ENCODE peak calls at places on chromosomes 2 and 18, in four cellular contexts. P, J, T and S are unnamed samples.

GRCh38 chr18:11175266-11175947 is 26.0 kb upstream of the PIEZO2 start:
- DNase-seq in P (peak), T (peak), J (peak), S (peak)

GRCh38 chr2:74191596-74192380 is 6.6 kb upstream of the MTHFD2 start:
- DNase-seq in P (no peak), T (no peak), J (no peak), S (no peak)

GRCh38 chr2:205792908-205793307 is 110.6 kb downstream of the NRP2 start:
- DNase-seq in T (no peak), P (no peak), J (peak), S (no peak)

GRCh38 chr2:70132244-70133126 is 45.2 kb downstream of the PCBP1 start:
- DNase-seq in P (peak), T (peak), J (peak), S (peak)

GRCh38 chr18:55228191-55228590 is 268.9 kb upstream of the CCDC68 start:
- DNase-seq in J (peak), T (peak), P (no peak), S (peak)

GRCh38 chr18:7817596-7817995 is 250.5 kb downstream of the PTPRM start:
- DNase-seq in J (peak), T (peak), P (peak), S (no peak)

GRCh38 chr2:181058378-181059269 is 78.2 kb downstream of the UBE2E3 start:
- DNase-seq in J (peak), T (peak), P (peak), S (no peak)

GRCh38 chr18:8507361-8507760 is 101.9 kb upstream of the RAB12 start:
- DNase-seq in J (peak), T (peak), P (peak), S (no peak)

GRCh38 chr2:113838744-113839444 is 51.0 kb upstream of the ACTR3 start:
- DNase-seq in J (no peak), P (no peak), T (no peak), S (no peak)

GRCh38 chr2:197435598-197436435 is 989 bp upstream of the SF3B1 start:
- DNase-seq in T (no peak), P (no peak), J (no peak), S (no peak)

GRCh38 chr2:204260162-204260877 is 285.0 kb upstream of the PARD3B start:
- DNase-seq in J (peak), T (peak), P (peak), S (peak)

GRCh38 chr2:26577442-26578433 is 63.4 kb downstream of the CIB4 start:
- DNase-seq in P (peak), J (peak), T (peak), S (peak)

GRCh38 chr2:165646321-165646801 is 147.7 kb downstream of the GALNT3 start:
- DNase-seq in P (peak), J (peak), T (no peak), S (no peak)

GRCh38 chr2:111178730-111179405 is 58.2 kb downstream of the BCL2L11 start:
- DNase-seq in P (no peak), T (peak), J (peak), S (no peak)

GRCh38 chr2:241302759-241303651 is 12.5 kb downstream of the HDLBP start:
- DNase-seq in P (no peak), J (no peak), T (no peak), S (no peak)

GRCh38 chr2:177599956-177600355 is 207.4 kb downstream of the AGPS start:
- DNase-seq in T (no peak), J (no peak), P (no peak), S (no peak)

GRCh38 chr2:220482751-220483150 is 855.3 kb downstream of the SLC4A3 start:
- DNase-seq in T (no peak), P (no peak), J (no peak), S (no peak)

GRCh38 chr2:239963646-239964205 is 61.4 kb downstream of the NDUFA10 start:
- DNase-seq in P (no peak), T (no peak), J (no peak), S (no peak)

GRCh38 chr2:55862269-55862668 is 61.3 kb downstream of the EFEMP1 start:
- DNase-seq in J (peak), P (peak), T (peak), S (peak)

GRCh38 chr2:178761759-178762371 is 45.4 kb downstream of the TTN start:
- DNase-seq in T (peak), J (peak), P (peak), S (peak)

GRCh38 chr2:172339431-172340010 is 87.9 kb upstream of the ITGA6 start:
- DNase-seq in T (no peak), P (no peak), J (peak), S (no peak)

GRCh38 chr2:15941970-15942710 is 1.8 kb downstream of the MYCN start:
- DNase-seq in P (no peak), J (peak), T (no peak), S (no peak)

GRCh38 chr2:214549946-214550345 is 139.1 kb downstream of the VWC2L start:
- DNase-seq in T (no peak), P (no peak), J (no peak), S (no peak)

GRCh38 chr2:120029672-120030640 is 17.1 kb downstream of the EPB41L5 start:
- DNase-seq in T (no peak), J (no peak), P (no peak), S (no peak)

GRCh38 chr2:145006957-145007672 is 487.2 kb upstream of the ZEB2 start:
- DNase-seq in T (peak), J (peak), P (peak), S (peak)
- TF ChIP-seq CTCF in T (peak), J (no peak), P (peak), S (no peak)

GRCh38 chr2:188976545-188977268 is 2.5 kb downstream of the COL3A1 start:
- DNase-seq in P (peak), T (peak), J (peak), S (peak)
- TF ChIP-seq CTCF in P (peak), T (peak), J (peak), S (peak)

DNA sequence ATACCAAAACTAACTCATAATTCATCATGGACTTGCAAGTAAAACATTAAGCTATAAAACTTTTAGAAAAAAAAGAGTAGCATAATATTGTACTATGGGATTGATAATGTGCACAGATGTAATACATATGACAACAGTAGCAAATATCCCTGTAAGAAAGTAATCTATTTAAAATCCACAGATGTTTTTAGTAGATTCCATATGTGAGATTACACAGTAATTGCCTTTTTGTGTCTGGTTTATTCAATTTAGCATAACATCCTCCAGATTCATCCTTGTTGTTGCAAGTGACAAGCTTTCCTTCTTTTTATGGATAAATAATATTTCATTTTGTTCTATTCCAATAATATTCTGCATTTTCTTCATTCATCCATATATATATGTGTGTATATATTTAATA is 278.2 kb upstream of the LRRTM4 start:
- DNase-seq in T (no peak), P (no peak), J (no peak), S (no peak)
- TF ChIP-seq CTCF in T (no peak), P (no peak), J (no peak), S (no peak)

GRCh38 chr2:238638982-238639341 is 208.9 kb upstream of the TWIST2 start:
- DNase-seq in P (no peak), T (no peak), J (no peak), S (no peak)
- TF ChIP-seq CTCF in P (no peak), T (no peak), J (no peak), S (no peak)

GRCh38 chr2:222304737-222305509 is 6.1 kb upstream of the PAX3 start:
- DNase-seq in J (no peak), P (no peak), T (no peak), S (no peak)

GRCh38 chr2:222307138-222307756 is 8.4 kb upstream of the PAX3 start:
- DNase-seq in P (no peak), J (peak), T (no peak), S (peak)

GRCh38 chr2:222303828-222304736 is 5.3 kb upstream of the PAX3 start:
- DNase-seq in P (no peak), T (no peak), J (no peak), S (no peak)

GRCh38 chr2:222306393-222307137 is 7.8 kb upstream of the PAX3 start:
- DNase-seq in T (no peak), P (no peak), J (no peak), S (no peak)

DNA sequence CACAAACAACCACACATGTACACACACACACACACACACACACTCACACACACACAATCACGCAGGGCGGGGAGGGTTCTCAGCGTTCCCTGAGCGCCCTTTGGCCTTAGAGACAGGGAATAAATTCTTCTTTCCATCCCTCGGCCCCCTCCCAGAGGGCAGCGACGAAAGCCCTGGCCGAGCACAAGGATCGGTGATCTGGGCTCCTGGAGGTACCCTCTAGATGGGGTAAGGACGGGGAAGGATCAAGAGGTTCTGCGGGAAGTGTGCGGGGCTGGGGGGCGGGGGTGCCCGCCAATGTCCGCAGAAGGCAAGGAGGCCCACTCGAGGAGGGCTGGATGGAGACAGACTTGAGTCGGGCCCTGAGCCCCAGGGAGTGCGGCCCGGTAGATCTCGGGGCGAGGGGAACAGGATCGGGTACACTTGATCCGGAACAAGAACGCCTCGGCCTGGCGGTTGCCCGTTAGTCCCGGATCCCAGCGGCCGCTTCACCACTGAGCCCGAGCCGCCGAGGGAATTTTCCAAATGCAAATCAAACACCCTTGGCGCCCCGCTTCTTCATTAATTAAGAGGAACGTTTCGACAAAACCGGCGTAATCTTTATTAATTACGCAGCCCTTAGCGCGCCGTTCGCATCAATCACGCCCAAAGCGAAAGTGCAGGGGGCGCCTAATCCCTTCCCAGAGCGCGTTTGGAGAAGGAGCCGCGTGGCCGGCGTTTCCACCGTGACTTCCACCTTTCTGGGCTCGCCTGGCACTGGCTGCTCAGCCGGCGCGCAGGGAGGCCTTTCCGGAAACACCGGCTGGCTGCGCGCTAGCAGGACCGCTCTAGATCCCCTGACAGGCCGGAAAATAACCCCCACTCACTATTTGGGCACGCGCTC is 7.0 kb upstream of the PAX3 start:
- DNase-seq in P (no peak), T (peak), J (peak), S (no peak)
- TF ChIP-seq CTCF in P (no peak), T (no peak), J (no peak), S (no peak)

GRCh38 chr2:75428060-75428459 is 132.7 kb downstream of the EVA1A start:
- DNase-seq in T (no peak), P (no peak), J (no peak), S (no peak)

GRCh38 chr2:75428627-75429026 is 132.1 kb downstream of the EVA1A start:
- DNase-seq in J (no peak), P (no peak), T (no peak), S (no peak)

GRCh38 chr2:75429036-75429435 is 131.7 kb downstream of the EVA1A start:
- DNase-seq in T (no peak), P (no peak), J (no peak), S (no peak)

DNA sequence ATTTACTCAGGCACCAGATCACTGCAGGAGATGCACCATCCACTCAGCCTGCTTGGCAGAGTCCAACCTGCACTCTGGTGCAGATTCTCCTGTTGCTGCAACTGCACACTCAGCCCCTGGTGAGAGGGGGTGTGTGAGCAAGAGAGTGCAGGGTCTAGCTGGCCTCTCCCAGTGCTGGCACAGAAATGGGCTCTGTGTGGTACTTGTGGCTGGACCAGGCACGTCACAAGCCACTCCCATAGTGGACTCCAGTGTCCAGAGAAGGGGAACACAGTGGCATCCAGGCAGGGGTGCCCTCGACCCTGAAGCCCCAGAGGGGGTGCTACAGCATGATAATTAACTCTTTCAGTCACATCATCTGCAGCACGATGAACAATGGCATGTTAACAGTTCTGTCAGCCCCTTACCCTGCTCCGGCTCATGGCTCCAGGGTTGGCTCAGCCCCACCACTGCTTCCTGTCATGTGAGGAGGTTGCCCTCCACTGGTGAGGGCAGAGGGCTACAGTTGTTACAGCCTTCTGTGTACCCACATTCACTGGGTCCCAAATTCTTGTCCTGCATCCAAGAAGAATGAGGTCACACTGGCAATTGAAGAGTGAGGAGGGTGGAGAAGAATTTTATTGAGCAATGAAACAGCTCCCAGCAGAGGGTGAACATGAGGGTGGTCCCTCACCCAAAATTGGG is 135.7 kb downstream of the EVA1A start:
- DNase-seq in P (peak), J (peak), T (no peak), S (peak)
- TF ChIP-seq CTCF in P (no peak), J (no peak), T (no peak), S (peak)

GRCh38 chr2:105629634-105630033 is 115.1 kb upstream of the NCK2 start:
- DNase-seq in T (no peak), J (no peak), P (no peak), S (no peak)
- TF ChIP-seq CTCF in T (no peak), J (no peak), P (no peak), S (no peak)